ENCODE peak calls at places on chromosomes 12 and 14, in seven cellular contexts. X is gastrocnemius medialis, H is SW 1271, B is fibroblast of lung, N is keratinocyte, K is ELF-1, U is WERI-Rb-1. C is an unnamed sample.

GRCh38 chr14:75905505-75905904 is 76.3 kb downstream of the TGFB3 start:
- DNase-seq in X (peak; percentile 16), B (peak; percentile 42), H (no peak), K (no peak), N (no peak), U (no peak), C (peak; percentile 65)

GRCh38 chr12:55861871-55862270 is 19.1 kb upstream of the MMP19 start:
- DNase-seq in X (no peak), U (no peak), B (no peak), H (no peak), K (no peak), N (no peak), C (no peak)

GRCh38 chr12:119868992-119869391 is 8.1 kb downstream of the CIT start:
- DNase-seq in K (no peak), U (no peak), B (peak; percentile 32), H (no peak), X (no peak), N (no peak), C (no peak)

GRCh38 chr14:49950275-49951250 is 57.7 kb downstream of the ARF6 start:
- DNase-seq in B (no peak), H (no peak), K (no peak), U (no peak), X (no peak), N (peak; percentile 99), C (peak; percentile 93)

GRCh38 chr12:116590561-116590960 is 31.4 kb downstream of the MAP1LC3B2 start:
- DNase-seq in K (peak; percentile 76), B (no peak), N (no peak), H (no peak), U (no peak), X (no peak), C (no peak)

GRCh38 chr14:22084393-22085281 is 411.0 kb upstream of the OR4E1 start:
- DNase-seq in B (peak; percentile 38), U (peak; percentile 10), X (no peak), K (peak; percentile 7), N (no peak), H (peak; percentile 21), C (no peak)

GRCh38 chr14:60257862-60258261 is 8.8 kb downstream of the PPM1A start:
- DNase-seq in K (no peak), U (no peak), H (no peak), B (no peak), X (no peak), N (no peak), C (no peak)

GRCh38 chr12:131826064-131826928 is 1.9 kb upstream of the MMP17 start:
- DNase-seq in U (no peak), B (no peak), X (no peak), N (no peak), H (no peak), K (no peak), C (no peak)

GRCh38 chr12:80059875-80060274 is 39.5 kb upstream of the OTOGL start:
- DNase-seq in U (no peak), X (no peak), H (no peak), N (no peak), K (no peak), B (no peak), C (no peak)

GRCh38 chr12:54033106-54033979 is 493 bp downstream of the HOXC5 start:
- DNase-seq in H (no peak), N (no peak), X (no peak), B (no peak), K (peak; percentile 81), U (no peak), C (no peak)

GRCh38 chr14:71472281-71472960 is 459.8 kb upstream of the RGS6 start:
- DNase-seq in X (no peak), N (no peak), U (no peak), H (no peak), B (peak; percentile 55), K (no peak), C (no peak)

GRCh38 chr12:20030847-20031246 is 337.5 kb upstream of the PDE3A start:
- DNase-seq in H (no peak), N (no peak), X (no peak), U (no peak), B (no peak), K (no peak), C (no peak)

GRCh38 chr14:72990171-72990570 is 36.7 kb downstream of the ZFYVE1 start:
- DNase-seq in X (no peak), H (no peak), B (no peak), K (no peak), N (no peak), U (no peak), C (no peak)